ENCODE peak calls at places on chromosomes 3 and 15, in six cellular contexts. One of them, this sample, is unnamed.

GRCh38 chr15:80264031-80264430 is 12.0 kb upstream of the CTXND1 start:
- DNase-seq in A549: no peak
- DNase-seq in AG04449: no peak
- DNase-seq in right lobe of liver: no peak
- DNase-seq in left lung: no peak
- DNase-seq in heart right ventricle: no peak
- DNase-seq in this sample: no peak

GRCh38 chr3:159664011-159664410 is 324.6 kb upstream of the IL12A start:
- DNase-seq in A549: no peak
- DNase-seq in AG04449: no peak
- DNase-seq in right lobe of liver: no peak
- DNase-seq in left lung: no peak
- DNase-seq in heart right ventricle: no peak
- DNase-seq in this sample: no peak

GRCh38 chr3:197428117-197428761 is 127.5 kb downstream of the BDH1 start:
- DNase-seq in A549: peak
- DNase-seq in AG04449: no peak
- DNase-seq in right lobe of liver: no peak
- DNase-seq in left lung: no peak
- DNase-seq in heart right ventricle: peak
- DNase-seq in this sample: peak

GRCh38 chr15:52652984-52653383 is 26.2 kb downstream of the ATOSA start:
- DNase-seq in A549: no peak
- DNase-seq in AG04449: peak
- DNase-seq in right lobe of liver: no peak
- DNase-seq in left lung: no peak
- DNase-seq in heart right ventricle: no peak
- DNase-seq in this sample: no peak

GRCh38 chr15:93190238-93190637 is 101.2 kb upstream of the RGMA start:
- DNase-seq in A549: no peak
- DNase-seq in AG04449: no peak
- DNase-seq in right lobe of liver: no peak
- DNase-seq in left lung: no peak
- DNase-seq in heart right ventricle: no peak
- DNase-seq in this sample: no peak

GRCh38 chr15:77069521-77070121 is 1.3 kb downstream of the TSPAN3 start:
- DNase-seq in A549: no peak
- DNase-seq in AG04449: no peak
- DNase-seq in right lobe of liver: no peak
- DNase-seq in left lung: peak
- DNase-seq in heart right ventricle: no peak
- DNase-seq in this sample: peak

GRCh38 chr3:57112206-57112605 is 51.7 kb downstream of the SPATA12 start:
- DNase-seq in A549: peak
- DNase-seq in AG04449: no peak
- DNase-seq in right lobe of liver: no peak
- DNase-seq in left lung: no peak
- DNase-seq in heart right ventricle: no peak
- DNase-seq in this sample: no peak

GRCh38 chr15:73273181-73274002 is 95.4 kb downstream of the HCN4 start:
- DNase-seq in A549: peak
- DNase-seq in AG04449: no peak
- DNase-seq in right lobe of liver: peak
- DNase-seq in left lung: no peak
- DNase-seq in heart right ventricle: peak
- DNase-seq in this sample: peak

GRCh38 chr3:192883512-192883911 is 34.1 kb downstream of the MB21D2 start:
- DNase-seq in A549: no peak
- DNase-seq in AG04449: no peak
- DNase-seq in right lobe of liver: no peak
- DNase-seq in left lung: no peak
- DNase-seq in heart right ventricle: no peak
- DNase-seq in this sample: no peak

GRCh38 chr15:58748040-58748786 is 1.3 kb downstream of the ADAM10 start:
- DNase-seq in A549: no peak
- DNase-seq in AG04449: no peak
- DNase-seq in right lobe of liver: no peak
- DNase-seq in left lung: no peak
- DNase-seq in heart right ventricle: no peak
- DNase-seq in this sample: peak

GRCh38 chr3:99818818-99819217 is 1.2 kb downstream of the CMSS1 start:
- DNase-seq in A549: no peak
- DNase-seq in AG04449: no peak
- DNase-seq in right lobe of liver: no peak
- DNase-seq in left lung: no peak
- DNase-seq in heart right ventricle: no peak
- DNase-seq in this sample: no peak

GRCh38 chr15:70132148-70132547 is 34.4 kb upstream of the TLE3 start:
- DNase-seq in A549: no peak
- DNase-seq in AG04449: no peak
- DNase-seq in right lobe of liver: no peak
- DNase-seq in left lung: peak
- DNase-seq in heart right ventricle: peak
- DNase-seq in this sample: no peak

GRCh38 chr3:115958531-115958930 is 335.2 kb downstream of the GAP43 start:
- DNase-seq in A549: no peak
- DNase-seq in AG04449: no peak
- DNase-seq in right lobe of liver: no peak
- DNase-seq in left lung: no peak
- DNase-seq in heart right ventricle: no peak
- DNase-seq in this sample: no peak

GRCh38 chr3:194102436-194102835 is 33.5 kb upstream of the HES1 start:
- DNase-seq in A549: no peak
- DNase-seq in AG04449: no peak
- DNase-seq in right lobe of liver: no peak
- DNase-seq in left lung: no peak
- DNase-seq in heart right ventricle: no peak
- DNase-seq in this sample: no peak

GRCh38 chr3:4746241-4746958 is 232.8 kb upstream of the BHLHE40 start:
- DNase-seq in A549: no peak
- DNase-seq in AG04449: no peak
- DNase-seq in right lobe of liver: peak
- DNase-seq in left lung: no peak
- DNase-seq in heart right ventricle: peak
- DNase-seq in this sample: no peak

GRCh38 chr3:12495749-12496452 is 11.6 kb downstream of the TSEN2 start:
- DNase-seq in A549: no peak
- DNase-seq in AG04449: no peak
- DNase-seq in right lobe of liver: no peak
- DNase-seq in left lung: no peak
- DNase-seq in heart right ventricle: no peak
- DNase-seq in this sample: no peak

GRCh38 chr3:56796202-56796601 is 5.5 kb downstream of the ARHGEF3 start:
- DNase-seq in A549: no peak
- DNase-seq in AG04449: peak
- DNase-seq in right lobe of liver: no peak
- DNase-seq in left lung: no peak
- DNase-seq in heart right ventricle: no peak
- DNase-seq in this sample: no peak

GRCh38 chr3:162295323-162295983 is 798.8 kb downstream of the OTOL1 start:
- DNase-seq in A549: peak
- DNase-seq in AG04449: peak
- DNase-seq in right lobe of liver: no peak
- DNase-seq in left lung: no peak
- DNase-seq in heart right ventricle: no peak
- DNase-seq in this sample: no peak

GRCh38 chr3:48716508-48716981 is 476 bp downstream of the IP6K2 start:
- DNase-seq in A549: no peak
- DNase-seq in AG04449: no peak
- DNase-seq in right lobe of liver: no peak
- DNase-seq in left lung: peak
- DNase-seq in heart right ventricle: peak
- DNase-seq in this sample: no peak

GRCh38 chr15:39588531-39589192 is 7.8 kb downstream of the THBS1 start:
- DNase-seq in A549: no peak
- DNase-seq in AG04449: peak
- DNase-seq in right lobe of liver: no peak
- DNase-seq in left lung: no peak
- DNase-seq in heart right ventricle: no peak
- DNase-seq in this sample: no peak

GRCh38 chr3:184795493-184796198 is 16.3 kb upstream of the VPS8 start:
- DNase-seq in A549: no peak
- DNase-seq in AG04449: no peak
- DNase-seq in right lobe of liver: no peak
- DNase-seq in left lung: no peak
- DNase-seq in heart right ventricle: no peak
- DNase-seq in this sample: no peak

GRCh38 chr3:52237006-52237658 is 1.8 kb downstream of the TWF2 start:
- DNase-seq in A549: no peak
- DNase-seq in AG04449: no peak
- DNase-seq in right lobe of liver: no peak
- DNase-seq in left lung: peak
- DNase-seq in heart right ventricle: no peak
- DNase-seq in this sample: peak

GRCh38 chr15:67826717-67827560 is 1.6 kb downstream of the SKOR1 start:
- DNase-seq in A549: no peak
- DNase-seq in AG04449: no peak
- DNase-seq in right lobe of liver: no peak
- DNase-seq in left lung: no peak
- DNase-seq in heart right ventricle: no peak
- DNase-seq in this sample: no peak

GRCh38 chr3:10816863-10817253 is 830 bp downstream of the SLC6A11 start:
- DNase-seq in A549: no peak
- DNase-seq in AG04449: no peak
- DNase-seq in right lobe of liver: no peak
- DNase-seq in left lung: no peak
- DNase-seq in heart right ventricle: no peak
- DNase-seq in this sample: no peak

GRCh38 chr3:10817506-10817905 is 1.5 kb downstream of the SLC6A11 start:
- DNase-seq in A549: no peak
- DNase-seq in AG04449: no peak
- DNase-seq in right lobe of liver: no peak
- DNase-seq in left lung: no peak
- DNase-seq in heart right ventricle: no peak
- DNase-seq in this sample: no peak

GRCh38 chr3:10814623-10815022 is 1.4 kb upstream of the SLC6A11 start:
- DNase-seq in A549: no peak
- DNase-seq in AG04449: no peak
- DNase-seq in right lobe of liver: no peak
- DNase-seq in left lung: no peak
- DNase-seq in heart right ventricle: no peak
- DNase-seq in this sample: no peak

GRCh38 chr3:10816019-10816862 is at the start of gene SLC6A11:
- DNase-seq in A549: no peak
- DNase-seq in AG04449: no peak
- DNase-seq in right lobe of liver: no peak
- DNase-seq in left lung: no peak
- DNase-seq in heart right ventricle: no peak
- DNase-seq in this sample: no peak

DNA sequence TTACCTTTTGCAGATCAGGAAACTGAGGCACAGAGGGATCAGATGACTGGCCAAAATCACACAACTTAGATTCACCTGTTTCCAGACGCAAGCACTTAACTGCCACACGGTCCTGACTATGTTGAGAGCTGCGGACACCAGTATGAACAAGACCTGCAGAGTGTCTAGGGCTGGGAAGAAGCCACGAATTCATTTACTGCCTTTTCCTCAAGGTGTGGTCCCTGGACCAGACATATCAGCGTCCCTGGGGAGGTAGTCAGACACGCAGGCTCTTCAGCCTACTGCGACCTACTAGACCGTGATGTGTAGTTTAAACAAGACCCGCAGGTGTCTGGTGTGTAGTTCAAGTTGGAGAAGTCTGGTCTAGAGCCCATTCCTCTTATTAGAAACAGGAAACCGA is 541 bp upstream of the SLC6A11 start:
- DNase-seq in A549: no peak
- DNase-seq in AG04449: no peak
- DNase-seq in right lobe of liver: no peak
- DNase-seq in left lung: no peak
- DNase-seq in heart right ventricle: no peak
- DNase-seq in this sample: no peak
- H3K4me3 ChIP-seq in A549: no peak
- H3K4me3 ChIP-seq in AG04449: no peak
- H3K4me3 ChIP-seq in right lobe of liver: no peak
- H3K4me3 ChIP-seq in left lung: no peak
- H3K4me3 ChIP-seq in heart right ventricle: peak
- H3K4me3 ChIP-seq in this sample: no peak

DNA sequence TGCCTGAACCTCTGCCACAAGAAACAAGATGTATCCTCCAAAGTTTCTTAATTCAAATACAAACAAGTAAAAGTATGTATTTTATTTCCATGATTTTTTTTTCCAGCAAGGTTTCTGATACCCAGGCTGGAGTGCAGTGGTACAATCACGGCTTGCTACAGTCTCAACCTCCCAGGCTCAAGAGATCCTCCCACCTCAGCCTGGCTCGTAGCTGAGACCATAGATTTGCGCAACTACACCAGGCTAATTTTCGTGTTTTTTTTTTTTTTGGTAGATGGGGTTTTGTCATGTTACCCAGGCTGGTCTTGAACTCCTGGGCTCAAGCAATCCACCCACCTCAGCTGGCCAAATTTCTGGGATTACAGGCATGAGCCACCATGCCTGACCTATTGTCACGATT is 12.2 kb upstream of the VEPH1 start:
- DNase-seq in A549: no peak
- DNase-seq in AG04449: no peak
- DNase-seq in right lobe of liver: no peak
- DNase-seq in left lung: no peak
- DNase-seq in heart right ventricle: no peak
- DNase-seq in this sample: no peak
- TF ChIP-seq CTCF in A549: no peak
- TF ChIP-seq CTCF in AG04449: no peak
- TF ChIP-seq CTCF in right lobe of liver: no peak
- TF ChIP-seq CTCF in left lung: no peak
- TF ChIP-seq CTCF in heart right ventricle: no peak
- TF ChIP-seq CTCF in this sample: no peak

DNA sequence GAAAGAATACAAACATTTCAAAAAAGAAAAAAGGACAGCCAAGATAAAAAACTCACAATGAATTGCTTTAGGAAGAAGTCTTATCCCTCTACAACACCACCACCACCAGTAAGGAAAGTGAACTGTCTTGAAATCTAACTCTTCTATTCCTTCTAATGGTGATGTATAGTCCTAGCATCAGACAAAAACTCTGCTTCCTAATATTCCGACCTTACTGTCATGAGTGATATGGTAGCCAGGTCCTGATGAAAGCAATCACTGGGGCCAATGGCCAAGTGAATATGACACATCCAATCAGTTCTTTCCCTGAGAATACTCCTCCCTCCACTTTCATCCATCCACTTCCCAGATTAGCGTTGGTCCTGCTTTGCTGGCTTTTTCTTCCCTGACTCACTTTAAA is 14.8 kb downstream of the GK5 start:
- DNase-seq in A549: no peak
- DNase-seq in AG04449: no peak
- DNase-seq in right lobe of liver: no peak
- DNase-seq in left lung: no peak
- DNase-seq in heart right ventricle: no peak
- DNase-seq in this sample: no peak
- H3K4me3 ChIP-seq in A549: no peak
- H3K4me3 ChIP-seq in AG04449: no peak
- H3K4me3 ChIP-seq in right lobe of liver: no peak
- H3K4me3 ChIP-seq in left lung: no peak
- H3K4me3 ChIP-seq in heart right ventricle: no peak
- H3K4me3 ChIP-seq in this sample: no peak

DNA sequence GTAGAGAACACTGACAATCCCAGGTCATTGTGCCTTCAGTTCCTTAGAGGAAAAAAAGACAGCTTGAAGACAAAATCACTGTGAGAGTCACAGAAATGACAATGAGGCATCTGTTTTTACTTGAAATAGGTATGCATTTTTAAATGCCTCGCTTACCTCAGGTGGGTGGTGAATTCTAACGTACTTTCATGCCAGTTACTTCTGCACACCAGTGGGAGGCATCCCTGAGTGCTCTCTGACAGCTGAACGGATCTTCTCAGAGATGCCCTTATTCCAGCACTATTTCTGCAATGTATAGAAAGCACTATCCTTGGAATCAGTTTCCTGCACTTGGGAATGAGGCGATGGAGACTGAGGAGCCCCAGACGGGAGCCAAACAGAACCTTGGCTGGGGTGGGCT is 16.2 kb downstream of the DPH3 start:
- DNase-seq in A549: no peak
- DNase-seq in AG04449: no peak
- DNase-seq in right lobe of liver: no peak
- DNase-seq in left lung: no peak
- DNase-seq in heart right ventricle: no peak
- DNase-seq in this sample: no peak
- TF ChIP-seq CTCF in A549: no peak
- TF ChIP-seq CTCF in AG04449: no peak
- TF ChIP-seq CTCF in right lobe of liver: no peak
- TF ChIP-seq CTCF in left lung: no peak
- TF ChIP-seq CTCF in heart right ventricle: no peak
- TF ChIP-seq CTCF in this sample: no peak

This sample was measured in mucosa of descending colon.